ENCODE peak calls at places on chromosomes 12 and 14, in nine cellular contexts. U is ovary, T is left ventricle myocardium inferior, Z is nephron progenitor cell, C is neural progenitor cell, A is neural crest cell, W is breast epithelium, F is cardiac fibroblast, P is epithelial cell of esophagus. X is an unnamed sample.

GRCh38 chr14:39203659-39204606 is 28.9 kb downstream of the PNN start:
- DNase-seq in U (no peak), T (no peak), Z (no peak), C (no peak), A (no peak), W (no peak), F (no peak), P (peak), X (no peak)

GRCh38 chr12:125533434-125534029 is 468.3 kb downstream of the AACS start:
- DNase-seq in U (peak), T (peak), Z (peak), C (peak), A (peak), W (no peak), F (no peak), P (peak), X (no peak)

GRCh38 chr12:89225808-89226368 is 126.4 kb downstream of the DUSP6 start:
- DNase-seq in U (no peak), T (no peak), Z (no peak), C (peak), A (no peak), W (no peak), F (peak), P (peak), X (no peak)

GRCh38 chr12:127293507-127294310 is 973.3 kb upstream of the TMEM132C start:
- DNase-seq in U (no peak), T (peak), Z (peak), C (peak), A (peak), W (no peak), F (peak), P (peak), X (no peak)

GRCh38 chr14:73026243-73026844 is 562 bp downstream of the ZFYVE1 start:
- DNase-seq in U (no peak), T (no peak), Z (no peak), C (no peak), A (no peak), W (no peak), F (no peak), P (no peak), X (no peak)

GRCh38 chr12:29744365-29744764 is 39.4 kb downstream of the TMTC1 start:
- DNase-seq in U (no peak), T (no peak), Z (no peak), C (no peak), A (no peak), W (no peak), F (peak), P (no peak), X (no peak)

GRCh38 chr12:56517854-56518253 is 3.8 kb upstream of the RBMS2 start:
- DNase-seq in U (no peak), T (no peak), Z (no peak), C (no peak), A (no peak), W (no peak), F (no peak), P (peak), X (no peak)

GRCh38 chr12:123057505-123058265 is 77.2 kb downstream of the ARL6IP4 start:
- DNase-seq in U (no peak), T (no peak), Z (no peak), C (no peak), A (no peak), W (no peak), F (no peak), P (no peak), X (peak)

GRCh38 chr12:40144023-40144422 is 38.1 kb upstream of the SLC2A13 start:
- DNase-seq in U (no peak), T (no peak), Z (no peak), C (no peak), A (no peak), W (no peak), F (no peak), P (no peak), X (no peak)

GRCh38 chr14:43795600-43796228 is 711.4 kb downstream of the FSCB start:
- DNase-seq in U (no peak), T (no peak), Z (no peak), C (no peak), A (no peak), W (no peak), F (peak), P (peak), X (no peak)

GRCh38 chr12:115209230-115209629 is 525.3 kb upstream of the TBX3 start:
- DNase-seq in U (no peak), T (no peak), Z (no peak), C (peak), A (no peak), W (no peak), F (no peak), P (no peak), X (peak)

GRCh38 chr14:91369628-91370445 is 47.8 kb downstream of the CCDC88C start:
- DNase-seq in U (no peak), T (no peak), Z (no peak), C (no peak), A (no peak), W (peak), F (no peak), P (peak), X (no peak)

GRCh38 chr12:14723763-14724162 is 27.4 kb upstream of the GUCY2C start:
- DNase-seq in U (no peak), T (peak), Z (no peak), C (peak), A (peak), W (peak), F (peak), P (peak), X (no peak)

GRCh38 chr12:61043838-61044237 is 1216.4 kb upstream of the USP15 start:
- DNase-seq in U (no peak), T (no peak), Z (no peak), C (no peak), A (no peak), W (no peak), F (no peak), P (peak), X (no peak)

GRCh38 chr12:53843545-53843944 is 91.8 kb upstream of the CISTR start:
- DNase-seq in U (no peak), T (no peak), Z (no peak), C (no peak), A (no peak), W (no peak), F (no peak), P (no peak), X (no peak)

GRCh38 chr14:69247691-69248440 is 12.1 kb upstream of the GALNT16 start:
- DNase-seq in U (peak), T (no peak), Z (no peak), C (no peak), A (no peak), W (no peak), F (peak), P (no peak), X (no peak)
- TF ChIP-seq CTCF in U (peak), T (peak), Z (peak), C (peak), A (peak), W (peak), F (peak), P (no peak), X (peak)

DNA sequence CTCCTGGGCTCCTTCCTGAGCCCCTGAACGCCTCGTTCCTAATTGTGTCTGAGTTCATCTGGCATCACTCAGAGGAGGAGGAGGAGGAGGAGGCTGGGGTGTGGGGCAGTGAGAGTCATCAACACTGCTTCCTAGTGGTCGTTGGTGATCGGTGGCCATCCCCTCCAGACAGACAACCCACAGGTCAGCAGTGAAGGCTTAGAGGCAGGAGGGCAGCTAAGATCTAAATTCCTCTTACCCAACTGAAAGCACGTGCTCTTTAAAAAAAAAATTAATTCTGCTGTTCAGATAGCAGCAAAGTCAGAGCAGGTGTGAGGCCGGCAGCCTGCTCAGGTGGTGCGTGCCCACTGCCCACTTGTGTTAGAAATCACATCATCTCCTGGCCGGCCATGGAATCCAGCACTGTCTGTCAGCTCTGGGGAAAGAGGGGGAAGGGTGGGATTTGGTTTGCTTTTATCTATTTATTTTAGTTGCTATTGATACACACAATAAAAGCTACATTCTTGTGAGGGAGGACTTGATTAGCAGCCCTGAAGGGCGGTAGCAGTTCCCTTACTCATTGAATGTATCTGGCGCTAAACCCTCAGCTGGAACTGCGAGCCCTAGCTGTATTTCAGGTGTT is 46.6 kb downstream of the PPP2R5C start:
- DNase-seq in U (no peak), T (no peak), Z (peak), C (peak), A (peak), W (no peak), F (no peak), P (no peak), X (no peak)
- TF ChIP-seq CTCF in U (no peak), T (no peak), Z (peak), C (peak), A (no peak), W (no peak), F (no peak), P (no peak), X (no peak)

GRCh38 chr14:67426983-67427601 is 15.1 kb upstream of the PLEK2 start:
- DNase-seq in U (peak), T (peak), Z (peak), C (peak), A (peak), W (peak), F (peak), P (peak), X (no peak)
- TF ChIP-seq CTCF in U (peak), T (peak), Z (peak), C (peak), A (peak), W (peak), F (peak), P (peak), X (peak)

DNA sequence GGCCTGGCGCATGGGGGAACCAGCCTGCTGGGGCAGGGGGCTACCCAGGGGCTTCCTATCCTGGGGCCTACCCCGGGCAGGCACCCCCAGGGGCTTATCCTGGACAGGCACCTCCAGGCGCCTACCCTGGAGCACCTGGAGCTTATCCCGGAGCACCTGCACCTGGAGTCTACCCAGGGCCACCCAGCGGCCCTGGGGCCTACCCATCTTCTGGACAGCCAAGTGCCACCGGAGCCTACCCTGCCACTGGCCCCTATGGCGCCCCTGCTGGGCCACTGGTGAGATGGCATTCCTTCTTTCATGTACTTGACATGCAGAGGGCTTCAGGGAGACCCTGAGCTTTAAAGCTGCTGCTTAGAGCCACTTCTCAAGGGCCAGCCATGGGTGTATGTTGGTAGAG is 9.0 kb downstream of the LGALS3 start:
- DNase-seq in U (no peak), T (no peak), Z (no peak), C (peak), A (no peak), W (no peak), F (no peak), P (no peak), X (no peak)
- TF ChIP-seq CTCF in U (no peak), T (peak), Z (peak), C (peak), A (peak), W (no peak), F (peak), P (peak), X (peak)

DNA sequence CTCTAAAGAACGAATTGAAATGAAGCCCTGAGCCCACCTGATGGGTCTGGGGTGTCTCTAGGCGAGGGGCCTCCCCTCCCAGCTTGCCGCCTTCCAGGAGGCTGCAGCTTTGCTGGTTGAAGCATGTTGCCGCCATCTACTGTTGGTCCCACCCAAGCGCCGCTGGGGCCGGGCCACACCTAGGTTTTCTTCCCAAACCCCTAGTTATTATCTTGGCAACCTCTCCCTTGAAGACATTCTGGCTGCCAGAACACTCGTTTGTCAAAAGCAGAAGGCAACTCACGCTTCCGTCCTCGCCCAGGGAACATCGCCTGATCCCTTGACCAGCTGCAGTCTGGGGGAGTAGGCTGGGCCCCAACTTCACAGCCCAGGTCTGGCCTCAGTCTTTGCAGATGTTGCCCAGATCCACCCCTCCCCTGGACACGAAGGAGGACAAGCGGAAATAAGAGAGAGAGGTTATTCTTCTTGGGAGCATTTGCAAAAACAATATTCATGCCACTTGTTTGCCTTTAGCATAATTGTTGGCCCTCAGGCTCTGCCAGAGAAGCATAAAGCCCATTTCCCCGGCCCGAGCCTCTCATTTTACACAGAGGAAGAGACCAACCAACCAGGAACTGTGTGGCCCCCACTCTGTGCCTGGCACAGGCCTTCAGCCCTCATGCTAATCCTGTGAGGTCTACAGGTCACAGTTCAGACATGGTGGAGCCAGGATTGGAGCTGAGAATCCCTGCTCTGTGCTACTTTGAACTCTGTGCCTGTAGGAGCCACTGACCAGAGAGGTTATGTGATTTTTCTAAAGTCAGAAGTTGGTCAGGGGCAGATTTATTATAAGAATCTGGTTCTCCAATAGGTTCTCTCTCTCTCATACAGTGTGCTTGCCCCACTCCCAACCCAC is 6.7 kb downstream of the EMP1 start:
- DNase-seq in U (no peak), T (peak), Z (no peak), C (peak), A (no peak), W (no peak), F (peak), P (no peak), X (no peak)
- TF ChIP-seq CTCF in U (no peak), T (peak), Z (no peak), C (peak), A (peak), W (no peak), F (peak), P (no peak), X (peak)

GRCh38 chr12:43338848-43339526 is 213.0 kb downstream of the ADAMTS20 start:
- DNase-seq in U (no peak), T (no peak), Z (peak), C (peak), A (peak), W (no peak), F (peak), P (peak), X (no peak)
- TF ChIP-seq CTCF in U (peak), T (peak), Z (peak), C (peak), A (peak), W (peak), F (peak), P (peak), X (peak)

GRCh38 chr12:79143803-79144202 is 279.2 kb downstream of the SYT1 start:
- DNase-seq in U (no peak), T (no peak), Z (no peak), C (no peak), A (no peak), W (no peak), F (no peak), P (no peak), X (no peak)
- TF ChIP-seq CTCF in U (no peak), T (no peak), Z (no peak), C (no peak), A (no peak), W (no peak), F (no peak), P (no peak), X (no peak)